ENCODE peak calls at places on chromosomes 12 and 14, in eight cellular contexts. Y, H, E, M, K, P, J and W are unnamed samples.

GRCh38 chr14:65937804-65938316 is 525.3 kb downstream of the FUT8 start:
- DNase-seq in Y (no peak), H (no peak), E (no peak), M (no peak), K (no peak), P (no peak), J (no peak), W (no peak)

GRCh38 chr14:99755629-99756603 is 37.3 kb upstream of the EML1 start:
- DNase-seq in Y (no peak), H (no peak), E (peak), M (peak), K (no peak), P (peak), J (peak), W (peak)

GRCh38 chr12:2652401-2653081 is 142.2 kb upstream of the FKBP4 start:
- DNase-seq in Y (no peak), H (no peak), E (no peak), M (no peak), K (no peak), P (no peak), J (no peak), W (no peak)

GRCh38 chr14:88562831-88563686 is at the start of gene ZC3H14:
- DNase-seq in Y (peak), H (peak), E (peak), M (peak), K (peak), P (peak), J (peak), W (peak)

GRCh38 chr12:18454330-18454729 is 193.0 kb downstream of the PIK3C2G start:
- DNase-seq in Y (no peak), H (no peak), E (no peak), M (no peak), K (no peak), P (no peak), J (no peak), W (no peak)

GRCh38 chr14:56829151-56829550 is 18.9 kb upstream of the OTX2 start:
- DNase-seq in Y (no peak), H (no peak), E (no peak), M (no peak), K (no peak), P (no peak), J (no peak), W (no peak)

GRCh38 chr14:86938356-86938755 is 1054.6 kb downstream of the GALC start:
- DNase-seq in Y (no peak), H (no peak), E (no peak), M (no peak), K (no peak), P (no peak), J (no peak), W (no peak)

GRCh38 chr12:21662122-21662792 is 4.6 kb upstream of the LDHB start:
- DNase-seq in Y (no peak), H (no peak), E (no peak), M (no peak), K (no peak), P (no peak), J (peak), W (no peak)

GRCh38 chr12:49233842-49234526 is 30.9 kb upstream of the TUBA1C start:
- DNase-seq in Y (no peak), H (no peak), E (peak), M (no peak), K (peak), P (peak), J (no peak), W (peak)

GRCh38 chr14:85423889-85424288 is 106.1 kb upstream of the FLRT2 start:
- DNase-seq in Y (no peak), H (no peak), E (no peak), M (no peak), K (no peak), P (no peak), J (peak), W (no peak)

GRCh38 chr14:82766128-82766527 is 1232.5 kb upstream of the SEL1L start:
- DNase-seq in Y (no peak), H (no peak), E (no peak), M (no peak), K (no peak), P (no peak), J (no peak), W (no peak)

GRCh38 chr12:121223283-121223946 is 13.5 kb downstream of the P2RX4 start:
- DNase-seq in Y (no peak), H (no peak), E (peak), M (peak), K (no peak), P (no peak), J (no peak), W (no peak)

GRCh38 chr12:12079291-12079690 is 8.6 kb downstream of the BCL2L14 start:
- DNase-seq in Y (no peak), H (no peak), E (no peak), M (peak), K (no peak), P (no peak), J (peak), W (no peak)

DNA sequence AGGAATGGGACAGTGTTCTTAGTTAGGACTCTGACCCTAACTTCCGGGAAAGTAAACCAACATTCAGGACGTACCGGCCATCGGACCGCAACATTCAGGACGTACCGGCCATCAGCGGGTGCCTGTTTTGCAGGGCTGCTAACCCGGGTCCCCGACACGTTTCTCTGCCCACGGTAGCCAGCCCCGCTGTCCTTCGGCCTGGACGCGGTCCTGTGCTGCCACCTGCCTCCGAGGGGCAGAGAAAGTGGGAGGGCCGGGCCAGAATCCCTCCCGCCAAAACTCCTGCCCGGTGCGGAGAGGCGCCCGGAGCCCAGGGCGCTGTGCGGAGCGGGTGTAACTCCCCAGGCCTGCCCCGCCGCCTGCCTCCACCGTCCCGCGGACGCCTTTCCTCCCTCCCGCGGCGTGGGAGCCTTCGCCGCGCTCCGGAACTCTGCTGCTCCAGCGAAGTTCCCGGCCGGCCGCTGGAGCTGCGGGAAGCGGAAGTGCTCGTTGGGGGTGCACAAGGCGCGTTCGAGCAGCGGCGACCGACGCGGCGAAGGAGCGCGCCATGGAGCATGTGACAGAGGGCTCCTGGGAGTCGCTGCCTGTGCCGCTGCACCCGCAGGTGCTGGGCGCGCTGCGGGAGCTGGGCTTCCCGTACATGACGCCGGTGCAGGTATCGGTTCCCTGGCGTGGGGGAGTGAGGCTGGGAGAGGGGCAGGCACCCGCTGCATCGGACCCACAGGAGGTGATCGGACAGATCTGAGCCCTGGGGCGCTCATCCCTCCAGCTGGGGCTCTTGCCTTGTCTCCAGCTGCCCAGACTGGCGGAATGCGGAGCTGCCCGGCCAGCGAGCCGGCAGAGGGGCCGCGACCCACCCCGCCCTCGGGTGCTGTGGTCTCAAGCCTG is at the start of gene DDX55:
- DNase-seq in Y (peak), H (peak), E (peak), M (peak), K (peak), P (peak), J (peak), W (peak)
- TF ChIP-seq CTCF in Y (no peak), H (no peak), E (peak), M (peak), K (peak), P (peak), J (peak), W (peak)

GRCh38 chr14:102694530-102695171 is 82.6 kb upstream of the TRAF3 start:
- DNase-seq in Y (peak), H (peak), E (peak), M (peak), K (peak), P (no peak), J (peak), W (peak)
- TF ChIP-seq CTCF in Y (peak), H (peak), E (peak), M (peak), K (peak), P (peak), J (peak), W (peak)

GRCh38 chr14:59133202-59133601 is 55.3 kb upstream of the DAAM1 start:
- DNase-seq in Y (no peak), H (no peak), E (no peak), M (no peak), K (no peak), P (no peak), J (no peak), W (no peak)
- TF ChIP-seq CTCF in Y (no peak), H (no peak), E (no peak), M (peak), K (no peak), P (no peak), J (no peak), W (no peak)

DNA sequence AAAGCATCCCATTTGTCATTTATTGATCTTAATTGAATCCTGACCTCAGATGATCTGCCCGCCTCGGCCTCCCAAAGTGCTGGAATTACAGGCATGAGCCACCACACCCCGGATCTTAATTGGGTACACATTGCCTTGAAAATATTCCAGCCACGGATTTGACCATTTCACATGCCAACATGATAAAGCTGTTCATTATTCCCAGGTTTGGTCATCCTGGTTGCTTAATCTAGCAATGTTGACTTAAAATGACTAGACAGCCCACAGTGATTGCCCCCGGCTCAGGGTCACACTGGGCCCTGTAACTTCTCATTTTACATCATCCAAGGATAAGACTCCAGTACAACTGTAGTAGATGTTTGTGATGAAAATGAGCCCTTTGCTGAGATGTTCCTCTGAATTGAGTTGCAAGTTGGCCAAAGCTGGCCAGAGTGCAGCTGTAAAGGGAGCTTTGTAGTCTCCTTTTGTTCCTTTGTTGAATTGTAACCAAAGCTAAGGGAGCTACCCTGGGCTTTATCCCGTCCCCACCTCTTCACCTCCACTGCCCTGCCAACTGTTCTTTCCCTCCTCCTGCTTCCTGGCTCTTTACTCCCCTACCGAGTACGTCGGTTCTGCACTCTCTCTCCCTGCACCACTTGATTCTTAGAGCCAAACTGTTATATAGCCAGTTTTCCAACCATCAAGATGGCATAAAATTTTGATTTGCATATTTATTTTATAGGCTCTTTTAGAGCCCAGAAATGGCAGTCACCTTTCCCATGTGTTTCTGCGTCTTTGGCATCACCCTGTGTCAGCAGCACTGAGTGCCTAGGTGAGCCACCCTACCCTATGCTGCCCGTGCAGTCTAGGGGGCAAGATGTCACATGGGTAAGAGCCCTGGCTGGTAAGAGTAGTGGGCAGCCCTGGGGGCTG is 141.3 kb upstream of the HIF1A start:
- DNase-seq in Y (no peak), H (no peak), E (no peak), M (peak), K (no peak), P (peak), J (peak), W (no peak)
- TF ChIP-seq CTCF in Y (no peak), H (no peak), E (no peak), M (peak), K (no peak), P (no peak), J (no peak), W (no peak)

GRCh38 chr14:77302926-77303325 is 17.8 kb downstream of the POMT2 start:
- DNase-seq in Y (no peak), H (no peak), E (no peak), M (peak), K (no peak), P (no peak), J (peak), W (no peak)
- TF ChIP-seq CTCF in Y (no peak), H (no peak), E (no peak), M (no peak), K (no peak), P (no peak), J (no peak), W (no peak)

DNA sequence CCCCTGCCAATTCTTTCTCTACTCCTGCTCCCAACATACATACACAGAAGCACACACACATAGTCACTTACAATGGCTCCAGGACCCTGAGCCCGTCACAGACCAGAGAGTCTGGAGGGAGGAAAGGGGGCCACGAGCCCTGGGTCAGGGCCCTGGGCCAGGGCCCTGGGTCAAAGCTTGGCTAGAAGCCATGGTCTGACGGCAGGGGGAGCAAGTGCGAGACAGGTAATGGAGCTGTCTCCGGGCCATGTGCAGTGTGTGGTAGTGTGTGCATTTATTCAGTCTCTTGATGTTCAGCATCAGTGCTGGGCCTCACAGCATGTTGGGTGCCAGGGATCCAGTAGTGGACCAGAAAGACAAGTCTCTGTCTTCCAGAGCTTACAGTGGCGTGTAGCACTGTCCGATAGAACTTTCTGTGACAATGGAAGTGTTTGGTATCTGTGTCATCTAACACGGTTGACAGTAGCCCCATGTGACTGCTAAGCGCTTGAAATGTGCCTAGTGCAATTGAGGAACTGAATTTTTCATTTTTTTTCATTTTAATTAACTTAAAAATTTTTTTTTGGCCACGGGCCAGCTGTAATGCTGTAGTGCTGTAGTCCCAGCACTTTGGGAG is 4.2 kb upstream of the RABGGTA start:
- DNase-seq in Y (no peak), H (no peak), E (no peak), M (no peak), K (no peak), P (no peak), J (no peak), W (no peak)
- TF ChIP-seq CTCF in Y (no peak), H (no peak), E (no peak), M (no peak), K (no peak), P (no peak), J (no peak), W (no peak)